ENCODE peak calls at places on chromosomes 16 and 17, in eight cellular contexts. One of them, this sample, is unnamed.

GRCh38 chr17:31882571-31882970 is 18.9 kb downstream of the UTP6 start:
- DNase-seq in right lobe of liver: no peak
- DNase-seq in IMR-90: no peak
- DNase-seq in neural progenitor cell: no peak
- DNase-seq in uterus: no peak
- DNase-seq in CD4-positive, CD25-positive, alpha-beta regulatory T cell: no peak
- DNase-seq in DND-41: no peak
- DNase-seq in ascending aorta: no peak
- DNase-seq in this sample: no peak

GRCh38 chr16:58938856-58939255 is 204.7 kb upstream of the GOT2 start:
- DNase-seq in right lobe of liver: no peak
- DNase-seq in IMR-90: no peak
- DNase-seq in neural progenitor cell: peak; percentile 54
- DNase-seq in uterus: no peak
- DNase-seq in CD4-positive, CD25-positive, alpha-beta regulatory T cell: no peak
- DNase-seq in DND-41: no peak
- DNase-seq in ascending aorta: no peak
- DNase-seq in this sample: no peak

GRCh38 chr17:74643826-74644225 is 20.3 kb upstream of the CD300E start:
- DNase-seq in right lobe of liver: no peak
- DNase-seq in IMR-90: no peak
- DNase-seq in neural progenitor cell: no peak
- DNase-seq in uterus: no peak
- DNase-seq in CD4-positive, CD25-positive, alpha-beta regulatory T cell: no peak
- DNase-seq in DND-41: no peak
- DNase-seq in ascending aorta: no peak
- DNase-seq in this sample: no peak

GRCh38 chr17:41864498-41864836 is 756 bp downstream of the KLHL11 start:
- DNase-seq in right lobe of liver: no peak
- DNase-seq in IMR-90: no peak
- DNase-seq in neural progenitor cell: peak; percentile 65
- DNase-seq in uterus: no peak
- DNase-seq in CD4-positive, CD25-positive, alpha-beta regulatory T cell: no peak
- DNase-seq in DND-41: no peak
- DNase-seq in ascending aorta: no peak
- DNase-seq in this sample: no peak

GRCh38 chr17:1830288-1830687 is 483 bp downstream of the RPA1 start:
- DNase-seq in right lobe of liver: no peak
- DNase-seq in IMR-90: no peak
- DNase-seq in neural progenitor cell: peak; percentile 48
- DNase-seq in uterus: no peak
- DNase-seq in CD4-positive, CD25-positive, alpha-beta regulatory T cell: no peak
- DNase-seq in DND-41: peak; percentile 53
- DNase-seq in ascending aorta: no peak
- DNase-seq in this sample: peak; percentile 13

GRCh38 chr16:59527206-59527997 is 793.3 kb upstream of the GOT2 start:
- DNase-seq in right lobe of liver: no peak
- DNase-seq in IMR-90: peak; percentile 38
- DNase-seq in neural progenitor cell: no peak
- DNase-seq in uterus: no peak
- DNase-seq in CD4-positive, CD25-positive, alpha-beta regulatory T cell: no peak
- DNase-seq in DND-41: no peak
- DNase-seq in ascending aorta: no peak
- DNase-seq in this sample: no peak

GRCh38 chr16:29141586-29142324 is 156.9 kb downstream of the LAT start:
- DNase-seq in right lobe of liver: no peak
- DNase-seq in IMR-90: no peak
- DNase-seq in neural progenitor cell: no peak
- DNase-seq in uterus: no peak
- DNase-seq in CD4-positive, CD25-positive, alpha-beta regulatory T cell: no peak
- DNase-seq in DND-41: no peak
- DNase-seq in ascending aorta: no peak
- DNase-seq in this sample: no peak

GRCh38 chr16:11308493-11309283 is 27.6 kb upstream of the PRM1 start:
- DNase-seq in right lobe of liver: no peak
- DNase-seq in IMR-90: no peak
- DNase-seq in neural progenitor cell: peak; percentile 24
- DNase-seq in uterus: no peak
- DNase-seq in CD4-positive, CD25-positive, alpha-beta regulatory T cell: no peak
- DNase-seq in DND-41: peak; percentile 71
- DNase-seq in ascending aorta: no peak
- DNase-seq in this sample: peak; percentile 52

DNA sequence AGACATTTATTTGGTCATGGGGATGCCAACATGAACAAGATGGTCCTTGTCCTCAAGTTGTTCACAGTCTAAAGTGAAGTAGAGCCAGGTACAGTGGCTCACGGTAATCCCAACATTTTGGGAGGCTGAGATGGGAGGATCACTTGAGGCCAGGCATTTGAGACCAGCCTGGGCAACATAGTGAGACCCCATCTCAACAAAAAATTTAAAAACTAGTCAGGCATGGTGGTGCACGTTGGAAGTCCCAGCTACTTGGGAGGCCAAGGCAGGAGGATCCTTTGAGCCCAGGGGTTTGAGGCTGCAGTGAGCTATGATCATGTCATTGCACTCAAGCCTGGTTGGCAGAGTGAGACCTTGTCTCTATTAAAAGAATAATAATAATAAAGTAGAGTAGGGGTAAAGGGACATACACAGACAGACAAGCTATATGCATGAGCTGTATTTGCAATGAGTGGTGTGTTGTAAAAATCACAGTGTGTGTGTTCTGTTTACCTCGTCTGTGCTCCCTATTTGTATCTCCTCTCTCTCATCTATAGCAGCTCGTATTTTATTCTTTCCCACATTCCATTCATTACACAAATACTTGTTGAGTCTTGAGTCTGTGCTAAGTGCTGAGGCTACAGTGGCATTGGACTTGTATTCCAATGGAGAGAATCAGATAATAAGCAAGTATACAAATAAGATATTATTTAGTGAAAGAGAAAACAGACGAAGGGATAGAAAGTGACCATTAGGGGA is 73.9 kb upstream of the DHX40 start:
- DNase-seq in right lobe of liver: no peak
- DNase-seq in IMR-90: no peak
- DNase-seq in neural progenitor cell: no peak
- DNase-seq in uterus: no peak
- DNase-seq in CD4-positive, CD25-positive, alpha-beta regulatory T cell: no peak
- DNase-seq in DND-41: no peak
- DNase-seq in ascending aorta: no peak
- DNase-seq in this sample: no peak
- H3K27me3 ChIP-seq in right lobe of liver: no peaks in the 10 kb centered on the region
- H3K27me3 ChIP-seq in IMR-90: peaks cover 29% of the 10 kb centered on the region
- H3K27me3 ChIP-seq in neural progenitor cell: peaks cover 6% of the 10 kb centered on the region
- H3K27me3 ChIP-seq in uterus: no peaks in the 10 kb centered on the region
- H3K27me3 ChIP-seq in CD4-positive, CD25-positive, alpha-beta regulatory T cell: peaks cover 4% of the 10 kb centered on the region
- H3K27me3 ChIP-seq in DND-41: peaks cover 13% of the 10 kb centered on the region
- H3K27me3 ChIP-seq in ascending aorta: no peaks in the 10 kb centered on the region
- H3K27me3 ChIP-seq in this sample: no peaks in the 10 kb centered on the region

DNA sequence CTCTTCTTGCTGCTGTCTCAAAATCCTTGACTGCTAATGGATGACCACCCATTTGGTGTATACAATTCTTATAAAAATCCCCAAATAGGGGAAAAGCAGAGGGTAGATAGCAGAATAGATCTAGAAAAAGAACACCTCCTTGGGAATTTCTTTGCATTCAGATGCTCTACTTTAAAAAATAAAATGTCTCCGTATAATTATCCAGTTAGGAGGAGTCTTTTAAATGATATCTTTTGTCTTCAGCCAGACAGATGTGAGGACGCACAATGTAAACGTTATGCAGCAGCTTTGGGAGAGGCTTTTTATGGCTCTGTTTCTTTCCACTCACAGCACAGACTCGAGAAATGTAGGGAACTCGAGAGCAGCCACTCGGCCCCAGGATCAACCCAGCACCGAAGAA is 300.2 kb downstream of the IRF8 start:
- DNase-seq in right lobe of liver: no peak
- DNase-seq in IMR-90: peak; percentile 18
- DNase-seq in neural progenitor cell: no peak
- DNase-seq in uterus: no peak
- DNase-seq in CD4-positive, CD25-positive, alpha-beta regulatory T cell: no peak
- DNase-seq in DND-41: no peak
- DNase-seq in ascending aorta: no peak
- DNase-seq in this sample: no peak
- H3K27me3 ChIP-seq in right lobe of liver: no peaks in the 10 kb centered on the region
- H3K27me3 ChIP-seq in IMR-90: no peaks in the 10 kb centered on the region
- H3K27me3 ChIP-seq in neural progenitor cell: peaks cover 6% of the 10 kb centered on the region
- H3K27me3 ChIP-seq in uterus: no peaks in the 10 kb centered on the region
- H3K27me3 ChIP-seq in CD4-positive, CD25-positive, alpha-beta regulatory T cell: peaks cover 6% of the 10 kb centered on the region
- H3K27me3 ChIP-seq in DND-41: peaks cover 36% of the 10 kb centered on the region
- H3K27me3 ChIP-seq in ascending aorta: peaks cover 3% of the 10 kb centered on the region
- H3K27me3 ChIP-seq in this sample: peaks cover 63% of the 10 kb centered on the region

DNA sequence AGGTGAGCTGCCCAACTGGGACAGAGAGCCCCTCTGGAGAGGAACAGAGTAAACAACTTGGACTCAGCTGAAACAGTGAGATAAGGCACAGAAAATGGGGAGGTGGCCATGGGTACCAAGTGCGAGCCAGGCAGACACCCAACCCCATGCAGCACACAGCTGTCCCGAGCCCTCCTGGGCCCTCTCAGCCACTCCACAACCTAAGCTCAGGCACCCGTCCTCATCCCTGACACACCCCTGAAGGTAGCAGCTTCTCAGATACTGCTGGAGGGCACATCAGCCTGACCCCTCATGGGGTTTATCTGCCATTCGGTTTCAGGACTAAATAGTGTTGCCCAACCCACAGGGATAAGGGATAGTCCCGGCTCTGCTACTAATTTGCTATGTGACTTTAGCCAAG is 4.8 kb upstream of the GFOD2 start:
- DNase-seq in right lobe of liver: peak; percentile 44
- DNase-seq in IMR-90: no peak
- DNase-seq in neural progenitor cell: no peak
- DNase-seq in uterus: no peak
- DNase-seq in CD4-positive, CD25-positive, alpha-beta regulatory T cell: no peak
- DNase-seq in DND-41: no peak
- DNase-seq in ascending aorta: no peak
- DNase-seq in this sample: no peak
- H3K27me3 ChIP-seq in right lobe of liver: no peaks in the 10 kb centered on the region
- H3K27me3 ChIP-seq in IMR-90: no peaks in the 10 kb centered on the region
- H3K27me3 ChIP-seq in neural progenitor cell: no peaks in the 10 kb centered on the region
- H3K27me3 ChIP-seq in uterus: no peaks in the 10 kb centered on the region
- H3K27me3 ChIP-seq in CD4-positive, CD25-positive, alpha-beta regulatory T cell: no peaks in the 10 kb centered on the region
- H3K27me3 ChIP-seq in DND-41: no peaks in the 10 kb centered on the region
- H3K27me3 ChIP-seq in ascending aorta: no peaks in the 10 kb centered on the region
- H3K27me3 ChIP-seq in this sample: no peaks in the 10 kb centered on the region

GRCh38 chr17:49461580-49461979 is 33.5 kb upstream of the NGFR start:
- DNase-seq in right lobe of liver: no peak
- DNase-seq in IMR-90: no peak
- DNase-seq in neural progenitor cell: no peak
- DNase-seq in uterus: no peak
- DNase-seq in CD4-positive, CD25-positive, alpha-beta regulatory T cell: no peak
- DNase-seq in DND-41: no peak
- DNase-seq in ascending aorta: no peak
- DNase-seq in this sample: no peak
- H3K27me3 ChIP-seq in right lobe of liver: no peaks in the 10 kb centered on the region
- H3K27me3 ChIP-seq in IMR-90: peaks cover 77% of the 10 kb centered on the region
- H3K27me3 ChIP-seq in neural progenitor cell: peaks cover 2% of the 10 kb centered on the region
- H3K27me3 ChIP-seq in uterus: no peaks in the 10 kb centered on the region
- H3K27me3 ChIP-seq in CD4-positive, CD25-positive, alpha-beta regulatory T cell: peaks cover 14% of the 10 kb centered on the region
- H3K27me3 ChIP-seq in DND-41: peaks cover 12% of the 10 kb centered on the region
- H3K27me3 ChIP-seq in ascending aorta: no peaks in the 10 kb centered on the region
- H3K27me3 ChIP-seq in this sample: peaks cover 56% of the 10 kb centered on the region

GRCh38 chr17:37714897-37715296 is 30.0 kb downstream of the HNF1B start:
- DNase-seq in right lobe of liver: no peak
- DNase-seq in IMR-90: peak; percentile 20
- DNase-seq in neural progenitor cell: no peak
- DNase-seq in uterus: no peak
- DNase-seq in CD4-positive, CD25-positive, alpha-beta regulatory T cell: no peak
- DNase-seq in DND-41: no peak
- DNase-seq in ascending aorta: no peak
- DNase-seq in this sample: no peak
- H3K27me3 ChIP-seq in right lobe of liver: no peaks in the 10 kb centered on the region
- H3K27me3 ChIP-seq in IMR-90: peaks cover 9% of the 10 kb centered on the region
- H3K27me3 ChIP-seq in neural progenitor cell: no peaks in the 10 kb centered on the region
- H3K27me3 ChIP-seq in uterus: no peaks in the 10 kb centered on the region
- H3K27me3 ChIP-seq in CD4-positive, CD25-positive, alpha-beta regulatory T cell: peaks cover 17% of the 10 kb centered on the region
- H3K27me3 ChIP-seq in DND-41: peaks cover 8% of the 10 kb centered on the region
- H3K27me3 ChIP-seq in ascending aorta: no peaks in the 10 kb centered on the region
- H3K27me3 ChIP-seq in this sample: peaks cover 7% of the 10 kb centered on the region

GRCh38 chr17:49016775-49017463 is 19.7 kb downstream of the IGF2BP1 start:
- DNase-seq in right lobe of liver: no peak
- DNase-seq in IMR-90: peak; percentile 80
- DNase-seq in neural progenitor cell: no peak
- DNase-seq in uterus: peak; percentile 35
- DNase-seq in CD4-positive, CD25-positive, alpha-beta regulatory T cell: no peak
- DNase-seq in DND-41: no peak
- DNase-seq in ascending aorta: no peak
- DNase-seq in this sample: peak; percentile 42
- H3K27me3 ChIP-seq in right lobe of liver: peaks cover 22% of the 10 kb centered on the region
- H3K27me3 ChIP-seq in IMR-90: no peaks in the 10 kb centered on the region
- H3K27me3 ChIP-seq in neural progenitor cell: no peaks in the 10 kb centered on the region
- H3K27me3 ChIP-seq in uterus: peaks cover 4% of the 10 kb centered on the region
- H3K27me3 ChIP-seq in CD4-positive, CD25-positive, alpha-beta regulatory T cell: peaks cover 12% of the 10 kb centered on the region
- H3K27me3 ChIP-seq in DND-41: peaks cover 13% of the 10 kb centered on the region
- H3K27me3 ChIP-seq in ascending aorta: peaks cover 22% of the 10 kb centered on the region
- H3K27me3 ChIP-seq in this sample: peaks cover 79% of the 10 kb centered on the region

GRCh38 chr17:57853695-57854094 is 3.9 kb upstream of the MRPS23 start:
- DNase-seq in right lobe of liver: no peak
- DNase-seq in IMR-90: no peak
- DNase-seq in neural progenitor cell: no peak
- DNase-seq in uterus: peak; percentile 45
- DNase-seq in CD4-positive, CD25-positive, alpha-beta regulatory T cell: no peak
- DNase-seq in DND-41: no peak
- DNase-seq in ascending aorta: peak; percentile 92
- DNase-seq in this sample: peak; percentile 42
- H3K27me3 ChIP-seq in right lobe of liver: no peaks in the 10 kb centered on the region
- H3K27me3 ChIP-seq in IMR-90: no peaks in the 10 kb centered on the region
- H3K27me3 ChIP-seq in neural progenitor cell: peaks cover 7% of the 10 kb centered on the region
- H3K27me3 ChIP-seq in uterus: no peaks in the 10 kb centered on the region
- H3K27me3 ChIP-seq in CD4-positive, CD25-positive, alpha-beta regulatory T cell: no peaks in the 10 kb centered on the region
- H3K27me3 ChIP-seq in DND-41: no peaks in the 10 kb centered on the region
- H3K27me3 ChIP-seq in ascending aorta: no peaks in the 10 kb centered on the region
- H3K27me3 ChIP-seq in this sample: no peaks in the 10 kb centered on the region